ENCODE peak calls at places on chromosomes 7 and 10, in five cellular contexts. J is GM06990; B is renal cortical epithelial cell; P is mammary epithelial cell; S is activated CD8-positive, alpha-beta memory T cell treated with anti-CD3 and anti-CD28 coated beads for 1 hour. A is an unnamed sample.

GRCh38 chr10:131129544-131129943 is 182.0 kb downstream of the TCERG1L start:
- DNase-seq in J (no peak), P (no peak), B (no peak), S (no peak), A (no peak)

GRCh38 chr7:41886906-41887311 is 184.0 kb upstream of the INHBA start:
- DNase-seq in P (peak; percentile 37), S (no peak), J (no peak), B (peak; percentile 76), A (no peak)

GRCh38 chr10:30781571-30782542 is 152.3 kb upstream of the LYZL2 start:
- DNase-seq in P (no peak), S (no peak), B (no peak), J (no peak), A (no peak)

GRCh38 chr10:130686680-130687300 is 550.6 kb downstream of the GLRX3 start:
- DNase-seq in P (no peak), B (no peak), J (no peak), S (no peak), A (no peak)

GRCh38 chr10:13100349-13101294 is 659 bp downstream of the OPTN start:
- DNase-seq in B (peak; percentile 40), J (peak; percentile 35), P (peak; percentile 42), S (no peak), A (no peak)

GRCh38 chr7:20329389-20330175 is 1.1 kb upstream of the ITGB8 start:
- DNase-seq in P (peak; percentile 94), J (peak; percentile 58), S (no peak), B (peak; percentile 95), A (no peak)

GRCh38 chr7:140342732-140343514 is 55.4 kb downstream of the SLC37A3 start:
- DNase-seq in S (no peak), P (peak; percentile 6), B (peak; percentile 16), J (no peak), A (no peak)

GRCh38 chr10:34776090-34776690 is 38.9 kb downstream of the PARD3 start:
- DNase-seq in P (no peak), J (no peak), B (no peak), S (no peak), A (no peak)

GRCh38 chr10:934746-935406 is 3.4 kb upstream of the LARP4B start:
- DNase-seq in S (no peak), P (no peak), B (peak; percentile 34), J (no peak), A (no peak)

GRCh38 chr10:117942261-117942660 is 104.5 kb downstream of the RAB11FIP2 start:
- DNase-seq in J (no peak), S (no peak), B (no peak), P (peak; percentile 41), A (no peak)

GRCh38 chr10:6256439-6256838 is 53.7 kb downstream of the PFKFB3 start:
- DNase-seq in B (no peak), J (no peak), P (no peak), S (no peak), A (no peak)

GRCh38 chr7:39757604-39758003 is 134.2 kb downstream of the RALA start:
- DNase-seq in S (no peak), P (no peak), B (no peak), J (no peak), A (no peak)

GRCh38 chr10:44787480-44788075 is 123.6 kb upstream of the TMEM72 start:
- DNase-seq in B (no peak), S (no peak), P (no peak), J (no peak), A (no peak)

GRCh38 chr10:117936136-117936535 is 110.6 kb downstream of the RAB11FIP2 start:
- DNase-seq in S (no peak), P (no peak), B (no peak), J (no peak), A (no peak)

GRCh38 chr7:112708236-112708635 is 82.0 kb downstream of the TMEM168 start:
- DNase-seq in P (no peak), S (no peak), B (no peak), J (no peak), A (no peak)

A was measured in esophagus squamous epithelium.